ENCODE peak calls at places on chromosome 11, in seven cellular contexts. Q, L, T, I, N, X and A are unnamed samples.

GRCh38 chr11:1351278-1351937 is 38.3 kb upstream of the BRSK2 start:
- DNase-seq in X (no peak), N (peak; percentile 61), I (peak; percentile 23), T (no peak), Q (no peak), L (peak; percentile 69), A (no peak)

GRCh38 chr11:5233268-5233667 is 1.0 kb downstream of the HBD start:
- DNase-seq in Q (no peak), N (no peak), X (no peak), T (no peak), I (no peak), L (no peak), A (no peak)

GRCh38 chr11:4825132-4825531 is 4.0 kb downstream of the OR51F2 start:
- DNase-seq in N (no peak), Q (no peak), X (no peak), I (no peak), L (no peak), T (no peak), A (no peak)

GRCh38 chr11:111524056-111524455 is 9.5 kb downstream of the HOATZ start:
- DNase-seq in N (no peak), L (no peak), I (no peak), T (no peak), Q (no peak), X (no peak), A (no peak)

GRCh38 chr11:34243620-34244493 is 114.0 kb downstream of the ABTB2 start:
- DNase-seq in I (no peak), N (no peak), L (peak; percentile 71), T (peak; percentile 36), X (no peak), Q (peak; percentile 14), A (no peak)

GRCh38 chr11:64885367-64886286 is 7.2 kb upstream of the EHD1 start:
- DNase-seq in L (no peak), I (no peak), Q (no peak), X (peak; percentile 72), N (no peak), T (no peak), A (no peak)

GRCh38 chr11:10454902-10455631 is at the start of gene AMPD3:
- DNase-seq in Q (peak; percentile 42), T (no peak), L (peak; percentile 85), I (peak; percentile 24), N (peak; percentile 96), X (peak; percentile 29), A (no peak)

GRCh38 chr11:126355926-126356897 is 726 bp downstream of the ST3GAL4 start:
- DNase-seq in L (no peak), T (peak; percentile 44), Q (no peak), I (peak; percentile 57), X (peak; percentile 60), N (no peak), A (no peak)

GRCh38 chr11:44823920-44824704 is 97.3 kb downstream of the TSPAN18 start:
- DNase-seq in X (no peak), N (no peak), L (no peak), I (peak; percentile 85), Q (no peak), T (no peak), A (no peak)

GRCh38 chr11:31810779-31811647 is at the start of gene PAX6:
- DNase-seq in Q (no peak), T (no peak), L (peak; percentile 21), X (peak; percentile 87), N (no peak), I (peak; percentile 89), A (no peak)

GRCh38 chr11:109236188-109236587 is 185.8 kb upstream of the C11orf87 start:
- DNase-seq in N (no peak), L (no peak), I (no peak), T (no peak), X (no peak), Q (no peak), A (no peak)

GRCh38 chr11:73141309-73142127 is 600 bp downstream of the FCHSD2 start:
- DNase-seq in X (peak; percentile 95), N (no peak), L (peak; percentile 13), I (peak; percentile 80), Q (peak; percentile 36), T (no peak), A (peak; percentile 58)

GRCh38 chr11:130945945-130946344 is 29.7 kb upstream of the SNX19 start:
- DNase-seq in Q (no peak), X (no peak), N (no peak), L (no peak), T (no peak), I (no peak), A (no peak)

GRCh38 chr11:17171342-17171741 is 36.4 kb downstream of the PIK3C2A start:
- DNase-seq in I (peak; percentile 48), Q (no peak), N (no peak), L (no peak), X (no peak), T (no peak), A (no peak)

GRCh38 chr11:128469220-128469619 is 118.1 kb downstream of the ETS1 start:
- DNase-seq in N (no peak), L (no peak), I (no peak), Q (no peak), T (no peak), X (no peak), A (peak; percentile 41)
- TF ChIP-seq POLR2AphosphoS5 in N (no peak), L (no peak), I (no peak), Q (no peak), T (peak; percentile 31), X (no peak), A (peak; percentile 29)

GRCh38 chr11:69080361-69080973 is 31.7 kb downstream of the TPCN2 start:
- DNase-seq in Q (no peak), T (no peak), L (no peak), N (no peak), X (peak; percentile 66), I (no peak), A (no peak)
- TF ChIP-seq POLR2AphosphoS5 in Q (no peak), T (no peak), L (no peak), N (no peak), X (no peak), I (no peak), A (no peak)

GRCh38 chr11:69449320-69450063 is 32.0 kb upstream of the LINC01488 start:
- DNase-seq in N (no peak), T (no peak), Q (no peak), I (no peak), L (no peak), X (peak; percentile 87), A (no peak)
- TF ChIP-seq POLR2AphosphoS5 in N (no peak), T (no peak), Q (no peak), I (no peak), L (no peak), X (peak; percentile 87), A (no peak)

DNA sequence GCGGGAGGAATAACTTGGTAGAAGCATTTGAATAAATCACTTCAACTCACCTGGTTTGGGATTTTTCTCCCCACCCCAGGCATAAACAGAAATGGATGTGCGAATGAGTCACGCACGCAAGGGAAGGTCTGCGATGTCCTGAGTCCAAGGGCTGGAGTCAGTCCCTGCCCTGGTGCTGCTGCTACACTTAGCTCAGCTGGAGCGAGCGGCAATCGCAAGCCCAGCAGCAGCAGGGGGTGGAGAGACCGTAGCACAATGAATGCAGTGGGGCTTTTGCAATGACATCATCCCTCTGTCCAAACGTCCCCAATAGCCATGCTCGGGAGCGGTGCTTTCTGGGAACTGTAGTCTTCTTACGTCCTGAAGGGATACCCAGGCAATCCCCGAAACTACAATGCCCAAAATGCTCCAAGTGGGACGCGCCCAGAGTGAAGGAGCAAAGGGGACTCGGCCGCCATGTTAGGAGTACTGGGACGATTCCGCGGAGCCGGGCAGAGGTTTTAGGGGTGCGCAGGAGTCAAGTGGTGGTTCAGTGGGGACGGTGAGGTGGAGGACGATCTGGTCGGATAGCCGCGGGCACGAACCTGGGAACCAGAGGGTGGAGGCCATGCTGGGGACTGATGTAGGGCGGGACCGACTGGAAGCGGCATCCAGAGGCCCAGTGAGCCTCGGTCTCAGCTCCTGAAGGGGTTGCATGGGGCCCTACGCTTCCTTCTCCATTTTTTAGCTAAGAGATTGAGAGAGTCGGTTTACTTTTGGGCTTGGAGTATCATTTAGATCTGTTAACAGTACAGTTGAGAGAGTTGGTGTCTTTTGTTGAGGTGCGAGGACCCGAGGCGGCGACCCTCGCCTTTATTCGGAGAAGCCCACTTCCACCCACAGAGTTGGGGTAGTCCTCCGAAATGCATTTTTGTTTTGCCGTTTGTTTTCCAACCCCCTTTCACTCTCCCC is at the start of gene RAB30:
- DNase-seq in Q (peak; percentile 99), N (peak; percentile 99), I (peak; percentile 100), L (peak; percentile 99), T (peak; percentile 70), X (peak; percentile 87), A (peak; percentile 82)
- TF ChIP-seq POLR2AphosphoS5 in Q (peak; percentile 99), N (peak; percentile 99), I (peak; percentile 96), L (peak; percentile 98), T (peak; percentile 94), X (peak; percentile 98), A (peak; percentile 96)